ENCODE peak calls at places on chromosomes 5 and 9, in ten cellular contexts. A is body of pancreas, X is fibroblast of lung, S is left ventricle myocardium inferior, I is heart left ventricle, M is astrocyte of the spinal cord, U is fibroblast of pulmonary artery, C is GM20000, Y is vagina, O is nephron progenitor cell. F is an unnamed sample.

GRCh38 chr5:74619308-74619707 is 21.2 kb downstream of the ENC1 start:
- DNase-seq in A (no peak), X (no peak), S (no peak), I (no peak), M (no peak), U (no peak), C (no peak), Y (no peak), O (no peak), F (no peak)

GRCh38 chr5:172164773-172165212 is 23.2 kb downstream of the STK10 start:
- DNase-seq in A (no peak), X (peak; percentile 70), S (peak; percentile 58), I (no peak), M (peak; percentile 29), U (peak; percentile 70), C (no peak), Y (no peak), O (no peak), F (no peak)

GRCh38 chr5:126858441-126858840 is 81.5 kb downstream of the LMNB1 start:
- DNase-seq in A (no peak), X (no peak), S (no peak), I (no peak), M (no peak), U (no peak), C (no peak), Y (no peak), O (no peak), F (no peak)

GRCh38 chr9:131905144-131905543 is 165.3 kb upstream of the RAPGEF1 start:
- DNase-seq in A (no peak), X (no peak), S (no peak), I (no peak), M (no peak), U (no peak), C (no peak), Y (no peak), O (no peak), F (no peak)

GRCh38 chr5:110623875-110624274 is 102.6 kb downstream of the TMEM232 start:
- DNase-seq in A (no peak), X (peak; percentile 47), S (no peak), I (no peak), M (peak; percentile 22), U (peak; percentile 16), C (no peak), Y (no peak), O (no peak), F (peak; percentile 41)

GRCh38 chr9:117021881-117022280 is 334.8 kb downstream of the TRIM32 start:
- DNase-seq in A (no peak), X (no peak), S (no peak), I (no peak), M (no peak), U (no peak), C (no peak), Y (no peak), O (no peak), F (no peak)

GRCh38 chr5:11251242-11251641 is 490.2 kb upstream of the DAP start:
- DNase-seq in A (no peak), X (peak; percentile 57), S (no peak), I (no peak), M (peak; percentile 41), U (no peak), C (no peak), Y (no peak), O (no peak), F (peak; percentile 7)

GRCh38 chr5:149681922-149682321 is 48.2 kb upstream of the PPARGC1B start:
- DNase-seq in A (no peak), X (no peak), S (no peak), I (no peak), M (no peak), U (no peak), C (no peak), Y (no peak), O (no peak), F (no peak)

GRCh38 chr5:108617467-108618435 is 129.9 kb upstream of the FER start:
- DNase-seq in A (no peak), X (peak; percentile 4), S (no peak), I (no peak), M (no peak), U (no peak), C (no peak), Y (no peak), O (no peak), F (no peak)

GRCh38 chr5:172091956-172092732 is 85.7 kb upstream of the FBXW11 start:
- DNase-seq in A (no peak), X (no peak), S (no peak), I (no peak), M (no peak), U (no peak), C (no peak), Y (no peak), O (no peak), F (peak; percentile 62)

GRCh38 chr9:38380230-38380871 is 12.2 kb upstream of the ALDH1B1 start:
- DNase-seq in A (no peak), X (peak; percentile 43), S (no peak), I (no peak), M (no peak), U (no peak), C (no peak), Y (no peak), O (no peak), F (no peak)

GRCh38 chr9:90033030-90033650 is 428.3 kb downstream of the GADD45G start:
- DNase-seq in A (no peak), X (no peak), S (no peak), I (no peak), M (no peak), U (no peak), C (no peak), Y (no peak), O (no peak), F (no peak)

GRCh38 chr9:97714435-97714834 is 17.3 kb upstream of the XPA start:
- DNase-seq in A (no peak), X (peak; percentile 77), S (no peak), I (no peak), M (peak; percentile 33), U (peak; percentile 25), C (no peak), Y (no peak), O (no peak), F (peak; percentile 54)

GRCh38 chr5:150789431-150789830 is 10.9 kb downstream of the SMIM3 start:
- DNase-seq in A (no peak), X (peak; percentile 10), S (no peak), I (no peak), M (no peak), U (no peak), C (no peak), Y (no peak), O (no peak), F (peak; percentile 78)

DNA sequence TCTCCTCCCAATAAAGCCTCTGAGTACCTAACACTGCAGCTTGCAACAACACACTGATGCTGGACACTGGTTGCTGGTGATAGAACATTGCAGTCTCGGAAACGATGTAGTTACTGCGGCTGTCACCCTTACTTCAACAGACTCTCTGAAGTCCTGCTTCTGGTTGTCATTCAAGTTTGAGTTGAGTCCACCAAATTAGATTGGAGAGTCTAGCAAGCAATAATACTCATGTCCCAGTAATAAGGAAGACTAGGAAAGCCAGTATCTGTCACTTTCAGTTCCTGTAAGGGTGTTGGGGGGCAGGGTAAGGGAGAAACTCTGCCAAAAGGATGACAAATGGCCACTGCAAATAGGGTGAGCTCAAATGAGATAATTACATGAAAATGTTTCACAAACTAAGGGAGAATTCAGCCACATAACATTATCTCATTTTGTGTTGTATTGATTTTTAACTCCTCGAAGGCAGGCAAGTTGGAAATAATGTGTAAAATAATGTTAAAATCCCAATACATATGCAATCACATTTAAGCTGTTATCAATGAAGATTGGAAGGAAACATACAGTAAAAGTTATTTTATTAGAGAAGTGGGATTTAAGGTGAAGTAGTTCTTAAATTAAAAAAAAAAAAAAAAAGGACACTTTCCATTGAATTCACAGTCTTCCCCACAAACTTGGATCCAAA is 849 bp upstream of the IFT74 start:
- DNase-seq in A (peak; percentile 14), X (no peak), S (no peak), I (no peak), M (no peak), U (no peak), C (no peak), Y (no peak), O (no peak), F (no peak)
- TF ChIP-seq CTCF in A (no peak), X (no peak), S (no peak), I (no peak), M (no peak), U (no peak), C (no peak), Y (no peak), O (no peak), F (no peak)

GRCh38 chr5:399296-400281 is 43.4 kb upstream of the EXOC3 start:
- DNase-seq in A (peak; percentile 76), X (peak; percentile 92), S (peak; percentile 86), I (peak; percentile 77), M (peak; percentile 92), U (peak; percentile 97), C (peak; percentile 86), Y (peak; percentile 70), O (peak; percentile 87), F (peak; percentile 82)
- TF ChIP-seq CTCF in A (no peak), X (no peak), S (no peak), I (no peak), M (no peak), U (no peak), C (no peak), Y (no peak), O (no peak), F (no peak)

GRCh38 chr5:173591300-173591622 is 25.2 kb downstream of the BOD1 start:
- DNase-seq in A (no peak), X (peak; percentile 16), S (no peak), I (no peak), M (no peak), U (no peak), C (no peak), Y (no peak), O (no peak), F (no peak)

GRCh38 chr5:173595826-173596225 is 20.6 kb downstream of the BOD1 start:
- DNase-seq in A (no peak), X (no peak), S (no peak), I (no peak), M (no peak), U (no peak), C (no peak), Y (no peak), O (no peak), F (no peak)

GRCh38 chr5:173594061-173594460 is 22.4 kb downstream of the BOD1 start:
- DNase-seq in A (no peak), X (no peak), S (no peak), I (no peak), M (no peak), U (no peak), C (no peak), Y (no peak), O (no peak), F (no peak)

GRCh38 chr5:173590436-173591299 is 25.8 kb downstream of the BOD1 start:
- DNase-seq in A (no peak), X (no peak), S (peak; percentile 48), I (peak; percentile 37), M (no peak), U (no peak), C (no peak), Y (no peak), O (no peak), F (no peak)

GRCh38 chr5:173592050-173592669 is 24.3 kb downstream of the BOD1 start:
- DNase-seq in A (no peak), X (no peak), S (no peak), I (no peak), M (no peak), U (no peak), C (no peak), Y (no peak), O (no peak), F (peak; percentile 23)
- TF ChIP-seq CTCF in A (no peak), X (peak; percentile 55), S (peak; percentile 38), I (peak; percentile 40), M (peak; percentile 47), U (peak; percentile 41), C (peak; percentile 13), Y (no peak), O (peak; percentile 39), F (peak; percentile 67)

GRCh38 chr5:69083412-69083811 is 10.4 kb upstream of the SLC30A5 start:
- DNase-seq in A (peak; percentile 84), X (no peak), S (no peak), I (no peak), M (no peak), U (peak; percentile 21), C (no peak), Y (no peak), O (no peak), F (peak; percentile 34)
- TF ChIP-seq CTCF in A (peak; percentile 13), X (no peak), S (no peak), I (no peak), M (no peak), U (no peak), C (no peak), Y (no peak), O (no peak), F (peak; percentile 30)